ENCODE peak calls at places on chromosome 6, in five cellular contexts. H is SK-N-SH, L is transverse colon, M is H1, V is stomach. G is an unnamed sample. For H3K4me1, the result is how much of the 10 kb centered on the place peaks cover.

GRCh38 chr6:35146453-35146852 is 5.3 kb upstream of the TCP11 start:
- DNase-seq in M (peak), H (peak), V (peak), L (peak), G (no peak)

GRCh38 chr6:110875548-110876169 is 1.1 kb downstream of the AMD1 start:
- DNase-seq in M (peak), H (peak), L (peak), V (peak), G (peak)

GRCh38 chr6:156866181-156866862 is 89.1 kb downstream of the ARID1B start:
- DNase-seq in H (no peak), V (no peak), M (no peak), L (peak), G (no peak)

GRCh38 chr6:45415778-45416518 is 38.2 kb upstream of the SUPT3H start:
- DNase-seq in H (no peak), L (no peak), V (no peak), M (no peak), G (no peak)

GRCh38 chr6:155883334-155883731 is 427.7 kb upstream of the NOX3 start:
- DNase-seq in L (no peak), V (no peak), H (no peak), M (no peak), G (no peak)

GRCh38 chr6:42142118-42142835 is at the start of gene C6orf132:
- DNase-seq in L (peak), V (peak), M (peak), H (peak), G (no peak)

GRCh38 chr6:53568776-53569616 is 24.1 kb upstream of the GCLC start:
- DNase-seq in M (no peak), L (no peak), H (no peak), V (no peak), G (no peak)

GRCh38 chr6:38193486-38194281 is 374.2 kb downstream of the ZFAND3 start:
- DNase-seq in V (no peak), H (no peak), M (peak), L (no peak), G (no peak)

GRCh38 chr6:111872521-111873177 is 603 bp downstream of the FYN start:
- DNase-seq in H (peak), V (no peak), M (peak), L (peak), G (peak)

GRCh38 chr6:156906451-156906850 is 129.3 kb downstream of the ARID1B start:
- DNase-seq in L (no peak), V (no peak), H (no peak), M (no peak), G (no peak)

GRCh38 chr6:50924758-50925157 is 106.1 kb downstream of the TFAP2B start:
- DNase-seq in V (no peak), L (no peak), H (no peak), M (no peak), G (no peak)

GRCh38 chr6:609905-610304 is 47.0 kb downstream of the HUS1B start:
- DNase-seq in L (no peak), M (no peak), V (no peak), H (no peak), G (no peak)

GRCh38 chr6:136860043-136860442 is 37.7 kb downstream of the PEX7 start:
- DNase-seq in L (no peak), H (no peak), M (no peak), V (no peak), G (no peak)

GRCh38 chr6:37693079-37693478 is 4.6 kb downstream of the MDGA1 start:
- DNase-seq in L (no peak), V (no peak), H (no peak), M (no peak), G (no peak)

GRCh38 chr6:159760602-159761057 is 1.2 kb upstream of the ACAT2 start:
- DNase-seq in V (no peak), M (peak), H (no peak), L (no peak), G (no peak)

GRCh38 chr6:67667640-67668422 is 967.3 kb upstream of the ADGRB3 start:
- DNase-seq in M (no peak), V (no peak), H (peak), L (no peak), G (no peak)

GRCh38 chr6:156111913-156112312 is 656.3 kb upstream of the NOX3 start:
- DNase-seq in V (no peak), H (no peak), L (no peak), M (no peak), G (no peak)

GRCh38 chr6:105374010-105374420 is 28.9 kb downstream of the PREP start:
- DNase-seq in L (no peak), V (peak), M (no peak), H (no peak), G (no peak)

GRCh38 chr6:89351632-89352328 is 742 bp downstream of the UBE2J1 start:
- DNase-seq in M (no peak), H (peak), V (no peak), L (no peak), G (no peak)

GRCh38 chr6:89925826-89926225 is 31.6 kb downstream of the GJA10 start:
- DNase-seq in M (no peak), H (no peak), V (no peak), L (no peak), G (no peak)

GRCh38 chr6:80974579-80974978 is 777.9 kb downstream of the TENT5A start:
- DNase-seq in L (no peak), H (no peak), V (no peak), M (no peak), G (no peak)

GRCh38 chr6:164415832-164416563 is 893.4 kb downstream of the C6orf118 start:
- DNase-seq in L (no peak), H (no peak), V (no peak), M (no peak), G (no peak)

GRCh38 chr6:114707081-114707480 is 364.3 kb upstream of the HS3ST5 start:
- DNase-seq in V (no peak), L (no peak), H (no peak), M (no peak), G (no peak)

GRCh38 chr6:44855562-44856494 is 468.3 kb downstream of the CDC5L start:
- DNase-seq in L (no peak), M (no peak), H (no peak), V (no peak), G (no peak)

GRCh38 chr6:135086414-135086764 is 31.8 kb upstream of the HBS1L start:
- DNase-seq in H (no peak), V (no peak), L (no peak), M (no peak), G (no peak)

GRCh38 chr6:83185096-83185495 is 8.0 kb downstream of the PGM3 start:
- DNase-seq in V (no peak), H (no peak), M (no peak), L (no peak), G (no peak)

GRCh38 chr6:30329331-30329730 is 2.6 kb downstream of the TRIM39 start:
- DNase-seq in L (no peak), H (no peak), V (peak), M (no peak), G (no peak)

GRCh38 chr6:81895511-81896185 is 143.2 kb upstream of the TENT5A start:
- DNase-seq in V (no peak), L (no peak), M (no peak), H (no peak), G (no peak)

GRCh38 chr6:110813813-110814487 is 1.3 kb downstream of the CDK19 start:
- DNase-seq in V (no peak), L (peak), M (no peak), H (peak), G (no peak)

GRCh38 chr6:21235162-21235561 is 358.4 kb upstream of the SOX4 start:
- DNase-seq in M (no peak), L (no peak), H (no peak), V (no peak), G (no peak)
- TF ChIP-seq CTCF in M (no peak), L (no peak), H (no peak), V (no peak), G (no peak)

GRCh38 chr6:15621203-15622044 is 41.4 kb downstream of the DTNBP1 start:
- DNase-seq in V (peak), L (peak), M (no peak), H (peak), G (no peak)
- TF ChIP-seq EP300 in V (no peak), L (no peak), M (no peak), H (peak), G (no peak)

GRCh38 chr6:76774750-76775396 is 688.4 kb downstream of the HTR1B start:
- DNase-seq in V (peak), M (no peak), H (no peak), L (no peak), G (peak)
- H3K4me1 ChIP-seq in V (under half), M (under half), H (under half), L (under half), G (under half)

GRCh38 chr6:12039540-12040459 is 27.7 kb downstream of the HIVEP1 start:
- DNase-seq in M (no peak), L (no peak), V (no peak), H (no peak), G (no peak)
- TF ChIP-seq CTCF in M (no peak), L (no peak), V (no peak), H (peak), G (no peak)

DNA sequence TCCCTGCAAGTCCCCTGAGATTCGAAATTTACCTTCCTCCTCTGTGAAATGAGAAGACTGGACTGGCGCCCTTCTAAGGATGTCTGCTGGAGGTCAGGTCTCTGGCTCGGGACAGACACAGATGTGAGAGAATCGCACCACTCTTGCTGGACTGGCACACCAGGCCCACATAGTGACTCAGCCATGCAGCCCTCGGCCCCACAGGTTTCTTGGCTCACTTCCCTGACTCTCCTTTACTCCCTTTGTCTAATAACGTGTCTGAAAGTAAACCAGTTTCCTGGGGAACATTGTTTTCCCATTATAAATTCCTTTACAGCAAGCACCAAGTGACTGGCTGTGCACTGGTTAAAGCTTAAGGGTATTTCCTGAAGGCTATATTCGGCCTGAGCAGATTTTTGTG is 106.7 kb upstream of the PLEKHG1 start:
- DNase-seq in V (no peak), M (no peak), L (no peak), H (no peak), G (no peak)
- TF ChIP-seq EP300 in V (no peak), M (no peak), L (no peak), H (no peak), G (no peak)

G was measured in ovary.